ENCODE peak calls at places on chromosomes 11 and 22, in six cellular contexts. C is spleen, N is cardiac fibroblast, U is fibroblast of pulmonary artery, F is cardiac muscle cell, H is kidney. I is an unnamed sample.
A peak's percentile ranks its signal among the peaks of the same experiment; 100 is the strongest.

GRCh38 chr11:20134991-20135736 is 25.1 kb downstream of the DBX1 start:
- DNase-seq in C (no peak), N (no peak), U (no peak), F (no peak), H (no peak), I (no peak)

GRCh38 chr22:16932577-16932976 is 75.4 kb downstream of the GAB4 start:
- DNase-seq in C (no peak), N (no peak), U (no peak), F (no peak), H (no peak), I (no peak)

GRCh38 chr22:30325065-30325720 is 1.5 kb downstream of the TBC1D10A start:
- DNase-seq in C (no peak), N (peak; percentile 91), U (peak; percentile 82), F (peak; percentile 85), H (no peak), I (peak; percentile 81)

GRCh38 chr11:3041699-3042098 is 15.5 kb downstream of the CARS1 start:
- DNase-seq in C (peak; percentile 42), N (no peak), U (no peak), F (no peak), H (peak; percentile 53), I (no peak)

GRCh38 chr11:17563248-17563647 is 16.2 kb downstream of the OTOG start:
- DNase-seq in C (no peak), N (peak; percentile 2), U (no peak), F (no peak), H (peak; percentile 67), I (no peak)

GRCh38 chr11:116119158-116119557 is 614.9 kb upstream of the CADM1 start:
- DNase-seq in C (no peak), N (no peak), U (no peak), F (no peak), H (no peak), I (no peak)

GRCh38 chr11:558503-558902 is 2.0 kb downstream of the LMNTD2 start:
- DNase-seq in C (peak; percentile 77), N (no peak), U (no peak), F (no peak), H (peak; percentile 78), I (no peak)

GRCh38 chr11:27076121-27076589 is 35.5 kb downstream of the BBOX1 start:
- DNase-seq in C (no peak), N (no peak), U (no peak), F (no peak), H (no peak), I (no peak)

GRCh38 chr11:105202844-105203548 is 63.4 kb upstream of the CARD18 start:
- DNase-seq in C (no peak), N (no peak), U (peak; percentile 15), F (peak; percentile 8), H (no peak), I (no peak)

GRCh38 chr11:17673951-17674350 is 45.4 kb upstream of the MYOD1 start:
- DNase-seq in C (no peak), N (peak; percentile 7), U (no peak), F (no peak), H (no peak), I (peak; percentile 67)

GRCh38 chr22:45626198-45626651 is 45.4 kb upstream of the ATXN10 start:
- DNase-seq in C (peak; percentile 39), N (no peak), U (no peak), F (no peak), H (peak; percentile 92), I (peak; percentile 79)
- H3K4me3 ChIP-seq in C (no peak overlapping the region), N (no peak overlapping the region), U (no peak overlapping the region), F (no peak overlapping the region), H (no peak overlapping the region), I (no peak overlapping the region)

DNA sequence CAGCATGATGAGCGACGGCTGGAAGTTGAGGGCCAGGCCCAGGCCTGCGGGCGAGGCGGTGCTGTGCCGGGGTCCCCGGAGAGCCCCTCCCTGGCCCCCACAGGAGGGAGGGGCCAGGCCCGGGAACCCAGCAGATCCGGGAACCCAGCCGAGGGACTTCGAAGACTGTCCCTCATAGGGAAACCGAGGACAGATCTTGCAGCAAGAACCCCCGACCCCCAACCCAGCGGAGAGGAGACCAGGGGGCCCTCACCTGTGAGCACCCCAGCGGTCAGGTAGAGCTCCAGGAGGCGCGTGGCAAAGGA is 2.4 kb downstream of the SLC16A8 start:
- DNase-seq in C (no peak), N (no peak), U (no peak), F (no peak), H (no peak), I (no peak)
- H3K4me3 ChIP-seq in C (peak overlapping the region; percentile 65), N (no peak overlapping the region), U (no peak overlapping the region), F (peak overlapping the region; percentile 15), H (no peak overlapping the region), I (no peak overlapping the region)

GRCh38 chr11:62919898-62920640 is 1.1 kb downstream of the CHRM1 start:
- DNase-seq in C (peak; percentile 33), N (no peak), U (no peak), F (no peak), H (no peak), I (peak; percentile 63)

GRCh38 chr11:62922653-62923371 is 1.6 kb upstream of the CHRM1 start:
- DNase-seq in C (no peak), N (peak; percentile 9), U (peak; percentile 14), F (peak; percentile 30), H (peak; percentile 73), I (peak; percentile 64)

GRCh38 chr11:62921573-62922188 is 518 bp upstream of the CHRM1 start:
- DNase-seq in C (peak; percentile 59), N (no peak), U (peak; percentile 13), F (peak; percentile 36), H (no peak), I (peak; percentile 99)

GRCh38 chr11:62922189-62922589 is 1.0 kb upstream of the CHRM1 start:
- DNase-seq in C (peak; percentile 56), N (no peak), U (no peak), F (no peak), H (no peak), I (no peak)

GRCh38 chr11:62921201-62921572 is at the start of gene CHRM1:
- DNase-seq in C (peak; percentile 44), N (no peak), U (no peak), F (no peak), H (no peak), I (no peak)
- H3K4me3 ChIP-seq in C (no peak within 1 kb of the TSS), N (no peak within 1 kb of the TSS), U (no peak within 1 kb of the TSS), F (no peak within 1 kb of the TSS), H (no peak within 1 kb of the TSS), I (no peak within 1 kb of the TSS)

GRCh38 chr11:65132238-65132987 is 1.9 kb downstream of the SYVN1 start:
- DNase-seq in C (peak; percentile 89), N (no peak), U (no peak), F (no peak), H (peak; percentile 73), I (no peak)

GRCh38 chr11:65131895-65132237 is 2.5 kb downstream of the SYVN1 start:
- DNase-seq in C (peak; percentile 74), N (no peak), U (no peak), F (no peak), H (no peak), I (no peak)

GRCh38 chr11:65129649-65130441 is 4.5 kb downstream of the SYVN1 start:
- DNase-seq in C (peak; percentile 82), N (no peak), U (no peak), F (no peak), H (no peak), I (no peak)

GRCh38 chr11:65131417-65131776 is 2.9 kb downstream of the SYVN1 start:
- DNase-seq in C (no peak), N (no peak), U (no peak), F (no peak), H (no peak), I (no peak)

DNA sequence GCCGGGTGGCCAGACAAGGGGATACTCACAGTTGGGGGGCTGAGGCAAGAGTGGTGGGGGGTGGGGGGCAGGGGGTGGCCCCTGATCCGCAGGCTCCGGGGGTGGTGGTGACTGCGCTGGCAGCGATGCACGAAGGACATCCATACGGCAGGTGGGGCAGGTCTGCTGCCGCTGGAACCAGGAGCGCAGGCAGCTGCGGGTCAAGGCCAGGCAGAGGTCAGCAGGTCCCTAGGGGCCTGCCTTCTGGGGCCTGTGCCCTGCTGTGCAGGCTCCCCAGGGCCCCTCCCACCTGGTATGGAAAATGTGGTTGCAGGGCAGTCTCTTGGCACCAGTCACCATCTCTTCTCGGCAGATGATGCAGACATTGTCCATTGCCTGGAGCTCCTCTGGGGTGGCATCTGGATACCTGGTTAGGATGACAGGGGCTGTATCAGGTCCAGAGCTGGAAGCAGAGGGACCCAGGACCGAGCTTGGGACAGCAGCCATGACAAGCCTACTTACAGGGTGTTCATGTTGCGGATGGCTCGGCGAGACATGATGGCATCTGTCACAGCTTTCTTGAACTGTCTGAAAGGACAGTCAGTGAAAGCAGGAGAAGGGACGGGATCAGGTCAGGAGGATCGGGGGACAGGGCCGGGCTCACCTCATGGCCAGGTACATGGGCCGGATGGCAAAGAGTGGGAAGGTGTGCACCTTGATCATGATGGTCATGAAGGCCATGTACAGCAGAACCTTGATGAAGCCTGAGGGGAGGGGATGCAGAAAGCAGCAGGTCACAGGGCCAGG is 3.5 kb downstream of the SYVN1 start:
- DNase-seq in C (peak; percentile 77), N (no peak), U (no peak), F (no peak), H (no peak), I (no peak)
- H3K4me3 ChIP-seq in C (peak overlapping the region; percentile 77), N (no peak overlapping the region), U (no peak overlapping the region), F (no peak overlapping the region), H (no peak overlapping the region), I (peak overlapping the region; percentile 20)

I was measured in trophoblast cell.